ENCODE peak calls at places on chromosomes 4 and X, in ten cellular contexts. V, J, X, N, C, K, E, D, H and M are unnamed samples.
A peak's percentile ranks its signal among the peaks of the same experiment; 100 is the strongest.

GRCh38 chr4:119136541-119136940 is 909 bp downstream of the MYOZ2 start:
- DNase-seq in V (no peak), J (no peak), X (peak; percentile 15), N (no peak), C (no peak), K (no peak), E (no peak), D (no peak), H (no peak), M (no peak)

GRCh38 chr4:113445286-113445685 is 316.3 kb downstream of the CAMK2D start:
- DNase-seq in V (peak; percentile 88), J (peak; percentile 99), X (peak; percentile 4), N (peak; percentile 74), C (no peak), K (no peak), E (peak; percentile 99), D (no peak), H (peak; percentile 61), M (no peak)

GRCh38 chr4:106208481-106209460 is 107.2 kb downstream of the TBCK start:
- DNase-seq in V (no peak), J (peak; percentile 1), X (no peak), N (no peak), C (no peak), K (no peak), E (no peak), D (no peak), H (no peak), M (peak; percentile 61)

GRCh38 chr4:3384771-3385701 is 56.7 kb upstream of the HGFAC start:
- DNase-seq in V (no peak), J (no peak), X (no peak), N (peak; percentile 57), C (peak; percentile 26), K (no peak), E (no peak), D (no peak), H (no peak), M (peak; percentile 91)

GRCh38 chr4:18020671-18021469 is 685 bp downstream of the LCORL start:
- DNase-seq in V (peak; percentile 85), J (peak; percentile 86), X (peak; percentile 92), N (peak; percentile 64), C (peak; percentile 89), K (peak; percentile 57), E (peak; percentile 80), D (peak; percentile 83), H (peak; percentile 9), M (peak; percentile 63)

GRCh38 chrX:45517090-45517973 is 316.7 kb upstream of the DIPK2B start:
- DNase-seq in V (peak; percentile 71), J (peak; percentile 76), X (peak; percentile 24), N (no peak), C (no peak), K (no peak), E (peak; percentile 74), D (no peak), H (peak; percentile 45), M (no peak)

GRCh38 chrX:49184294-49185061 is 1.7 kb downstream of the PRICKLE3 start:
- DNase-seq in V (peak; percentile 85), J (peak; percentile 80), X (peak; percentile 95), N (peak; percentile 92), C (no peak), K (no peak), E (peak; percentile 81), D (peak; percentile 92), H (peak; percentile 7), M (peak; percentile 66)

GRCh38 chr4:183035726-183036415 is 63.2 kb upstream of the WWC2 start:
- DNase-seq in V (no peak), J (no peak), X (no peak), N (no peak), C (no peak), K (no peak), E (no peak), D (no peak), H (no peak), M (no peak)

GRCh38 chrX:34656842-34657780 is at the start of gene TMEM47:
- DNase-seq in V (peak; percentile 71), J (peak; percentile 84), X (peak; percentile 82), N (peak; percentile 51), C (peak; percentile 43), K (no peak), E (peak; percentile 83), D (peak; percentile 84), H (no peak), M (peak; percentile 81)

GRCh38 chrX:100648601-100649417 is 4.8 kb downstream of the SRPX2 start:
- DNase-seq in V (peak; percentile 91), J (peak; percentile 90), X (peak; percentile 88), N (no peak), C (no peak), K (no peak), E (peak; percentile 84), D (no peak), H (no peak), M (no peak)

GRCh38 chr4:98803287-98803677 is 125.7 kb downstream of the EIF4E start:
- DNase-seq in V (no peak), J (no peak), X (peak; percentile 32), N (no peak), C (no peak), K (no peak), E (no peak), D (no peak), H (no peak), M (no peak)

GRCh38 chrX:8743126-8743732 is 11.3 kb upstream of the ANOS1 start:
- DNase-seq in V (no peak), J (no peak), X (peak; percentile 38), N (peak; percentile 42), C (peak; percentile 22), K (peak; percentile 12), E (peak; percentile 25), D (no peak), H (no peak), M (peak; percentile 61)

GRCh38 chr4:140884431-140885058 is 128.4 kb upstream of the TBC1D9 start:
- DNase-seq in V (peak; percentile 73), J (peak; percentile 78), X (peak; percentile 81), N (no peak), C (peak; percentile 79), K (peak; percentile 25), E (peak; percentile 80), D (no peak), H (no peak), M (peak; percentile 50)

GRCh38 chr4:90495211-90495610 is 368.0 kb downstream of the CCSER1 start:
- DNase-seq in V (no peak), J (no peak), X (peak; percentile 78), N (no peak), C (no peak), K (no peak), E (no peak), D (no peak), H (no peak), M (no peak)

GRCh38 chr4:139042981-139043460 is 27.4 kb downstream of the NOCT start:
- DNase-seq in V (no peak), J (no peak), X (no peak), N (no peak), C (no peak), K (no peak), E (peak; percentile 15), D (no peak), H (no peak), M (no peak)

GRCh38 chr4:10639664-10640063 is 44.9 kb downstream of the CLNK start:
- DNase-seq in V (no peak), J (no peak), X (no peak), N (no peak), C (no peak), K (no peak), E (peak; percentile 41), D (no peak), H (no peak), M (no peak)

GRCh38 chrX:151082077-151082948 is 94.1 kb upstream of the GPR50 start:
- DNase-seq in V (peak; percentile 56), J (peak; percentile 35), X (peak; percentile 76), N (peak; percentile 56), C (peak; percentile 71), K (peak; percentile 10), E (peak; percentile 36), D (peak; percentile 79), H (no peak), M (peak; percentile 66)

GRCh38 chr4:89290727-89291126 is 16.9 kb downstream of the GPRIN3 start:
- DNase-seq in V (no peak), J (no peak), X (peak; percentile 11), N (no peak), C (no peak), K (no peak), E (no peak), D (no peak), H (no peak), M (no peak)

GRCh38 chr4:84681488-84682274 is 98.8 kb downstream of the CDS1 start:
- DNase-seq in V (peak; percentile 82), J (peak; percentile 50), X (peak; percentile 1), N (no peak), C (peak; percentile 79), K (no peak), E (peak; percentile 81), D (no peak), H (peak; percentile 80), M (no peak)

GRCh38 chr4:6951880-6952381 is 42.3 kb downstream of the TBC1D14 start:
- DNase-seq in V (no peak), J (no peak), X (no peak), N (no peak), C (no peak), K (no peak), E (no peak), D (no peak), H (no peak), M (no peak)

GRCh38 chrX:23901065-23901464 is 6.7 kb downstream of the APOO start:
- DNase-seq in V (peak; percentile 69), J (no peak), X (peak; percentile 25), N (no peak), C (peak; percentile 43), K (no peak), E (peak; percentile 63), D (no peak), H (peak; percentile 71), M (no peak)

GRCh38 chrX:120485562-120486520 is 16.7 kb upstream of the LAMP2 start:
- DNase-seq in V (peak; percentile 84), J (peak; percentile 87), X (peak; percentile 90), N (peak; percentile 71), C (peak; percentile 88), K (peak; percentile 73), E (peak; percentile 77), D (peak; percentile 81), H (peak; percentile 66), M (peak; percentile 86)

GRCh38 chr4:101855239-101855638 is 64.7 kb downstream of the BANK1 start:
- DNase-seq in V (no peak), J (no peak), X (no peak), N (no peak), C (no peak), K (no peak), E (no peak), D (no peak), H (no peak), M (no peak)

GRCh38 chrX:72125331-72126047 is 6.2 kb downstream of the RTL5 start:
- DNase-seq in V (no peak), J (no peak), X (peak; percentile 37), N (no peak), C (no peak), K (no peak), E (no peak), D (no peak), H (no peak), M (no peak)

GRCh38 chr4:17236686-17237085 is 275.2 kb downstream of the QDPR start:
- DNase-seq in V (peak; percentile 37), J (peak; percentile 80), X (no peak), N (no peak), C (no peak), K (no peak), E (peak; percentile 68), D (no peak), H (no peak), M (no peak)

GRCh38 chr4:61489927-61490326 is 289.8 kb downstream of the ADGRL3 start:
- DNase-seq in V (no peak), J (no peak), X (no peak), N (no peak), C (no peak), K (no peak), E (no peak), D (no peak), H (no peak), M (no peak)

GRCh38 chr4:153207561-153207960 is 3.3 kb downstream of the TRIM2 start:
- DNase-seq in V (peak; percentile 16), J (peak; percentile 15), X (no peak), N (no peak), C (no peak), K (no peak), E (peak; percentile 20), D (no peak), H (no peak), M (peak; percentile 69)

GRCh38 chr4:7673111-7673510 is 238.4 kb upstream of the PSAPL1 start:
- DNase-seq in V (no peak), J (peak; percentile 8), X (no peak), N (no peak), C (peak; percentile 2), K (no peak), E (peak; percentile 13), D (no peak), H (no peak), M (no peak)